ENCODE peak calls at places on chromosomes 16 and 17, in four cellular contexts. T is activated T-cell treated with anti-CD3 and anti-CD28 coated beads, Interleukin-2, amount 50 U/mL, for 72 hours; O is mucosa of descending colon; F is HTR-8/SVneo. L is an unnamed sample.

GRCh38 chr17:74325743-74326379 is at the start of gene KIF19:
- DNase-seq in T (peak), F (no peak), O (peak), L (peak)

GRCh38 chr16:149024-149675 is 3.3 kb upstream of the HBZ start:
- DNase-seq in F (peak), O (no peak), T (no peak), L (no peak)

GRCh38 chr16:78791926-78792325 is 692.5 kb downstream of the WWOX start:
- DNase-seq in F (no peak), T (no peak), O (no peak), L (no peak)

GRCh38 chr17:46995841-46996571 is 17.0 kb upstream of the RPRML start:
- DNase-seq in O (no peak), T (no peak), F (no peak), L (no peak)

GRCh38 chr16:87895641-87896141 is 26.4 kb upstream of the SLC7A5 start:
- DNase-seq in O (peak), F (no peak), T (peak), L (peak)

GRCh38 chr16:25155553-25156460 is 44.3 kb downstream of the LCMT1 start:
- DNase-seq in F (no peak), O (no peak), T (peak), L (no peak)

GRCh38 chr17:80891096-80892018 is 100.3 kb upstream of the CHMP6 start:
- DNase-seq in O (peak), T (peak), F (peak), L (peak)

GRCh38 chr17:3983945-3984484 is 19.8 kb upstream of the ATP2A3 start:
- DNase-seq in T (no peak), F (peak), O (no peak), L (no peak)

GRCh38 chr17:67491009-67491677 is 114.1 kb downstream of the PITPNC1 start:
- DNase-seq in O (peak), F (peak), T (no peak), L (no peak)

L was measured in activated CD4-positive, alpha-beta memory T cell treated with anti-CD3 and anti-CD28 coated beads, Interleukin-2, amount 10 ng/mL, durations not matched to agents 7 days and 5 days.